ENCODE peak calls at places on chromosomes 2 and 18, in ten cellular contexts. M is HepG2, N is prostate gland, X is Panc1, A is GM23338, P is HCT116, U is GM12878, R is H1, V is endothelial cell of umbilical vein, Y is stomach. Z is an unnamed sample.

GRCh38 chr2:128379021-128380005 is 60.6 kb upstream of the HS6ST1 start:
- DNase-seq in M (peak; percentile 90), N (peak; percentile 82), X (no peak), A (no peak), P (no peak), U (no peak), R (no peak), V (peak; percentile 48), Y (peak; percentile 33), Z (peak; percentile 73)

GRCh38 chr2:160584972-160585494 is 91.4 kb upstream of the RBMS1 start:
- DNase-seq in M (no peak), N (no peak), X (no peak), A (no peak), P (no peak), U (no peak), R (no peak), V (no peak), Y (no peak), Z (no peak)

GRCh38 chr18:48000701-48001100 is 70.2 kb upstream of the SMAD2 start:
- DNase-seq in M (no peak), N (no peak), X (no peak), A (no peak), P (no peak), U (no peak), R (no peak), V (no peak), Y (no peak), Z (no peak)

GRCh38 chr2:44169155-44169898 is 652 bp downstream of the PPM1B start:
- DNase-seq in M (peak; percentile 24), N (peak; percentile 20), X (no peak), A (peak; percentile 35), P (no peak), U (peak; percentile 27), R (no peak), V (peak; percentile 68), Y (peak; percentile 41), Z (no peak)

GRCh38 chr2:63587814-63588384 is 378 bp downstream of the WDPCP start:
- DNase-seq in M (no peak), N (no peak), X (no peak), A (peak; percentile 83), P (no peak), U (no peak), R (peak; percentile 1), V (peak; percentile 36), Y (no peak), Z (peak; percentile 91)

GRCh38 chr2:108139521-108139920 is 100.2 kb upstream of the SULT1C3 start:
- DNase-seq in M (peak; percentile 21), N (no peak), X (no peak), A (peak; percentile 74), P (no peak), U (no peak), R (no peak), V (no peak), Y (no peak), Z (no peak)

GRCh38 chr2:131493199-131494018 is 1.2 kb upstream of the MZT2A start:
- DNase-seq in M (peak; percentile 29), N (no peak), X (no peak), A (peak; percentile 43), P (no peak), U (no peak), R (no peak), V (peak; percentile 2), Y (no peak), Z (no peak)

GRCh38 chr2:36441065-36441625 is 85.6 kb downstream of the CRIM1 start:
- DNase-seq in M (no peak), N (no peak), X (no peak), A (no peak), P (no peak), U (no peak), R (no peak), V (no peak), Y (no peak), Z (no peak)

GRCh38 chr2:223222397-223222796 is 170.4 kb downstream of the KCNE4 start:
- DNase-seq in M (no peak), N (no peak), X (no peak), A (no peak), P (no peak), U (no peak), R (no peak), V (peak; percentile 88), Y (no peak), Z (no peak)

GRCh38 chr2:129828829-129829228 is 150.6 kb upstream of the RAB6C start:
- DNase-seq in M (no peak), N (no peak), X (no peak), A (no peak), P (no peak), U (no peak), R (no peak), V (no peak), Y (no peak), Z (no peak)

GRCh38 chr2:65835106-65835505 is 402.7 kb upstream of the SPRED2 start:
- DNase-seq in M (no peak), N (no peak), X (no peak), A (no peak), P (no peak), U (no peak), R (no peak), V (no peak), Y (no peak), Z (no peak)

GRCh38 chr2:68412127-68412819 is 47.2 kb downstream of the PLEK start:
- DNase-seq in M (no peak), N (no peak), X (no peak), A (no peak), P (no peak), U (no peak), R (no peak), V (no peak), Y (no peak), Z (no peak)

GRCh38 chr2:128644745-128645256 is 326.1 kb upstream of the HS6ST1 start:
- DNase-seq in M (no peak), N (no peak), X (no peak), A (peak; percentile 83), P (no peak), U (no peak), R (no peak), V (no peak), Y (peak; percentile 3), Z (peak; percentile 9)

GRCh38 chr2:174535083-174535482 is 48.3 kb upstream of the GPR155 start:
- DNase-seq in M (no peak), N (no peak), X (no peak), A (no peak), P (no peak), U (no peak), R (no peak), V (no peak), Y (no peak), Z (no peak)

GRCh38 chr2:42328148-42328833 is 32.7 kb downstream of the COX7A2L start:
- DNase-seq in M (no peak), N (no peak), X (no peak), A (peak; percentile 35), P (peak; percentile 7), U (no peak), R (no peak), V (peak; percentile 54), Y (no peak), Z (no peak)

GRCh38 chr2:19714926-19715325 is 186.9 kb downstream of the TTC32 start:
- DNase-seq in M (no peak), N (no peak), X (no peak), A (no peak), P (no peak), U (no peak), R (no peak), V (no peak), Y (no peak), Z (no peak)

DNA sequence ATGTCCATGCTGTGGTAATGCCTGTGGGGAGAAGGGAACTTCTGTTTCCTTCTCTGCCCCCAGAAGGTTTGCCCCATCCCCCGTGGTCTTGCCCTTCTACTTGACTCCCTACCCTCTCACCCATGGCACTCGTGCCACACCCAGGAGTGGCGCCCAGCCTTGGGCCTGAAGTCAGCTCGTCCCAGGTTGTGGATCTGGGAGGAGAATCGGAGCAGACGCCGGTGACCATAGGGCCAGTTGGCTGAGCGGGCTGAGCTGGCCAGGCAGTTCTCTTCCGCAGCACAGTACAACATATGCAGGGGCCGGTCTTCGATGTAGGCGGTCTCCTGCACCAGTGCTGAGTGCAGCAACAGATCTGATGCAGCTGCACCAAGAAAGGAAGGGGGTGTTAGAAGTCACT is 4.7 kb downstream of the HTRA2 start:
- DNase-seq in M (no peak), N (no peak), X (no peak), A (no peak), P (no peak), U (no peak), R (no peak), V (no peak), Y (no peak), Z (no peak)
- H3K4me1 ChIP-seq in M (peaks cover 19% of the 10 kb centered on the region), N (no peaks in the 10 kb centered on the region), X (no peaks in the 10 kb centered on the region), A (no peaks in the 10 kb centered on the region), P (peaks cover 6% of the 10 kb centered on the region), U (peaks cover 25% of the 10 kb centered on the region), R (peaks cover 6% of the 10 kb centered on the region), V (peaks cover 10% of the 10 kb centered on the region), Y (peaks cover 21% of the 10 kb centered on the region), Z (peaks cover 14% of the 10 kb centered on the region)

GRCh38 chr18:3342628-3343027 is 80.7 kb downstream of the MYL12B start:
- DNase-seq in M (no peak), N (no peak), X (no peak), A (no peak), P (no peak), U (no peak), R (no peak), V (no peak), Y (no peak), Z (no peak)
- TF ChIP-seq POLR2AphosphoS5 in M (no peak), N (no peak), X (no peak), A (no peak), P (no peak), U (no peak), R (no peak), V (no peak), Y (no peak), Z (no peak)

DNA sequence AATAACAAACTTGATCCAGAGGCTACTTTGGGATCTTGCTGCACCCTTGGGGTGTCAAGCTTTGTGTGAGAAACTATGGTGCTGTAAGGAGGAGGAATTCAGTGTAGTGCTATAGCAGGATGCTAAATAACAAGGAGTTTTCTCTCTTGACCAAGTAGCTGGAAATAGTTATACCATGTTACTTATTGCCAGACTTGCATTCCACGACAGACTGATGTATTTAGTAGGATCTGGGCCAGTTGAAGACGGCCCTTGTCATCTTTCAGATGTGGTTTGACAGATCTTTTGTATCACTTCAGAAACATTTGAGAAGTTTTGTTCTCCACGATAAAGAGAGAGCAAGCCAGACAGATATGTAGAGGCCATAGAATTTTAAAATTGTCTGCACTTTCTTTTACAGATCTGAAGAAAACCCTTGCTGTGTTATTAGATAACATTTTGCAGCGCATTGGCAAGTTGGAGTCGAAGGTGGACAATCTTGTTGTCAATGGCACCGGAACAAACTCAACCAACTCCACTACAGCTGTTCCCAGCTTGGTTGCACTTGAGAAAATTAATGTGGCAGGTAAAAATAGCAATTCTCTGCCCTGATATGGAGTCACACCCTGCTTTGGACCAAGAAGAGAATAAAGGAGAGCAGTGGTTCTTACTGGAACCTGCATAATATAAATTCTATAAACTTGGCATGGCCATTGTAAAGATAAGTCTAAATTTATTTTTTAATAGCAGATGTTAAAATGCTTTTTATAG is 16.3 kb downstream of the MGAT5 start:
- DNase-seq in M (no peak), N (no peak), X (no peak), A (no peak), P (no peak), U (no peak), R (no peak), V (no peak), Y (no peak), Z (no peak)
- H3K4me1 ChIP-seq in M (no peaks in the 10 kb centered on the region), N (no peaks in the 10 kb centered on the region), X (no peaks in the 10 kb centered on the region), A (peaks cover 14% of the 10 kb centered on the region), P (no peaks in the 10 kb centered on the region), U (peaks cover 43% of the 10 kb centered on the region), R (no peaks in the 10 kb centered on the region), V (no peaks in the 10 kb centered on the region), Y (peaks cover 6% of the 10 kb centered on the region), Z (no peaks in the 10 kb centered on the region)

GRCh38 chr2:224833986-224834385 is 117.8 kb upstream of the CCDC195 start:
- DNase-seq in M (no peak), N (no peak), X (no peak), A (no peak), P (no peak), U (no peak), R (no peak), V (no peak), Y (no peak), Z (no peak)
- TF ChIP-seq POLR2AphosphoS5 in M (no peak), N (no peak), X (no peak), A (no peak), P (no peak), U (no peak), R (no peak), V (no peak), Y (no peak), Z (no peak)

Z was measured in suprapubic skin.